ENCODE peak calls at places on chromosomes 3 and 15, in five cellular contexts. One of them, this sample, is unnamed.

GRCh38 chr15:77821188-77821958 is 188.7 kb upstream of the LINGO1 start:
- DNase-seq in GM12878: no peak
- DNase-seq in K562: peak; percentile 75
- DNase-seq in H1: peak; percentile 87
- DNase-seq in HepG2: peak; percentile 24
- DNase-seq in this sample: peak; percentile 37

GRCh38 chr3:160707187-160707789 is 30.3 kb downstream of the ARL14 start:
- DNase-seq in GM12878: peak; percentile 11
- DNase-seq in K562: peak; percentile 47
- DNase-seq in H1: no peak
- DNase-seq in HepG2: peak; percentile 38
- DNase-seq in this sample: peak; percentile 37

GRCh38 chr3:8888296-8888915 is 74.9 kb downstream of the RAD18 start:
- DNase-seq in HepG2: no peak
- DNase-seq in K562: no peak
- DNase-seq in GM12878: no peak
- DNase-seq in H1: no peak
- DNase-seq in this sample: no peak

GRCh38 chr3:112409061-112409460 is 76.1 kb downstream of the CD200 start:
- DNase-seq in H1: no peak
- DNase-seq in GM12878: no peak
- DNase-seq in HepG2: no peak
- DNase-seq in K562: no peak
- DNase-seq in this sample: no peak

GRCh38 chr15:65924004-65924403 is 54.7 kb downstream of the RAB11A start:
- DNase-seq in H1: no peak
- DNase-seq in HepG2: no peak
- DNase-seq in K562: no peak
- DNase-seq in GM12878: no peak
- DNase-seq in this sample: no peak

GRCh38 chr15:52480990-52481389 is 47.7 kb downstream of the MYO5A start:
- DNase-seq in HepG2: no peak
- DNase-seq in H1: no peak
- DNase-seq in GM12878: no peak
- DNase-seq in K562: no peak
- DNase-seq in this sample: no peak

GRCh38 chr3:9036327-9037112 is 73.2 kb upstream of the RAD18 start:
- DNase-seq in GM12878: no peak
- DNase-seq in H1: no peak
- DNase-seq in HepG2: no peak
- DNase-seq in K562: no peak
- DNase-seq in this sample: no peak

GRCh38 chr15:29821416-29822099 is 710 bp downstream of the TJP1 start:
- DNase-seq in GM12878: no peak
- DNase-seq in HepG2: peak; percentile 74
- DNase-seq in K562: peak; percentile 91
- DNase-seq in H1: peak; percentile 79
- DNase-seq in this sample: peak; percentile 70

GRCh38 chr15:99658000-99658399 is 75.2 kb downstream of the LYSMD4 start:
- DNase-seq in H1: no peak
- DNase-seq in K562: no peak
- DNase-seq in GM12878: no peak
- DNase-seq in HepG2: no peak
- DNase-seq in this sample: no peak

GRCh38 chr3:183779896-183780450 is 45.4 kb downstream of the MAP6D1 start:
- DNase-seq in K562: no peak
- DNase-seq in H1: no peak
- DNase-seq in GM12878: no peak
- DNase-seq in HepG2: no peak
- DNase-seq in this sample: no peak

GRCh38 chr3:161559177-161559998 is 62.8 kb downstream of the OTOL1 start:
- DNase-seq in HepG2: peak; percentile 27
- DNase-seq in H1: no peak
- DNase-seq in GM12878: no peak
- DNase-seq in K562: peak; percentile 20
- DNase-seq in this sample: peak; percentile 39

DNA sequence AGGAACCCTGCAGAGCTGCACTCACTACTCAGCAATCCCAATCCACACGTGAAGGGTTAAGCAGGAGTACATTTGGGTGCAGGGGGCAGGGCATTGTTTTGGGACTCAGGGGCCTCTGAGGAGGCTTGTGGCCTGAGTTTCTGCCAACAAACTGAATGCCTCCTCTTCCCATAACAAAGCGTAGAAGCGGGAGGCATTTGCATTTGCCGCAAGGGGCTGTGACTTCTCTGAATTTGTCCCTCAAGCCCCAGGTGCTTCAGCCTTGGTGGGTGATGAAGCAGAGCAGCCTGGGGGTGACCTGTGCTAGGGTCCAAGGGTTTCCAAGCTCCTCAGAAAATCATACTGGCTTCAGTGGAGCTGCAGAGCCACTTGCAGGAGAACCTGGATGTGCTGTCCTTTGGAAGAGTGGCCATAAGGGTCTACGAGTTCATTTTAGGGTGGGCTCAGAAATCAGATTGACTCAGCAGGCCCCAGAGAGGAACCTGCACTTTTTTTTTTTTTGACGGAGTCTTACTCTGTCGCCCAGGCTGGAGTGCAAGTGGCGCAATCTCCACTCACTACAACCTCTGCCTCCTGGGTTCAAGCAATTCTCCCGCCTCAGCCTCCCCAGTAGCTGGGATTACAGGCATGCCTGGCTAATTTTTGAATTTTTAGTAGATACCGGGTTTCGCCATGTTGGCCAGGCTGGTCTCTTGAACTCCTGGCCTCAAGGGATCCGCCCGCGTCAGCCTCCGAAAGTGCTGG is 1.4 kb upstream of the RPSA start:
- DNase-seq in GM12878: no peak
- DNase-seq in HepG2: no peak
- DNase-seq in H1: peak; percentile 70
- DNase-seq in K562: no peak
- DNase-seq in this sample: no peak
- TF ChIP-seq SP1 in GM12878: no peak
- TF ChIP-seq SP1 in HepG2: no peak
- TF ChIP-seq SP1 in H1: peak; percentile 90
- TF ChIP-seq SP1 in K562: no peak
- TF ChIP-seq SP1 in this sample: no peak

GRCh38 chr15:67927501-67928156 is 87.8 kb upstream of the RNU6-1 start:
- DNase-seq in HepG2: no peak
- DNase-seq in H1: no peak
- DNase-seq in GM12878: no peak
- DNase-seq in K562: peak; percentile 49
- DNase-seq in this sample: no peak
- TF ChIP-seq YY1 in HepG2: no peak
- TF ChIP-seq YY1 in H1: no peak
- TF ChIP-seq YY1 in GM12878: no peak
- TF ChIP-seq YY1 in K562: no peak
- TF ChIP-seq YY1 in this sample: no peak

GRCh38 chr3:197202694-197203093 is 95.7 kb downstream of the DLG1 start:
- DNase-seq in K562: no peak
- DNase-seq in H1: no peak
- DNase-seq in GM12878: no peak
- DNase-seq in HepG2: no peak
- DNase-seq in this sample: no peak
- TF ChIP-seq SP1 in K562: no peak
- TF ChIP-seq SP1 in H1: no peak
- TF ChIP-seq SP1 in GM12878: no peak
- TF ChIP-seq SP1 in HepG2: no peak
- TF ChIP-seq SP1 in this sample: no peak

DNA sequence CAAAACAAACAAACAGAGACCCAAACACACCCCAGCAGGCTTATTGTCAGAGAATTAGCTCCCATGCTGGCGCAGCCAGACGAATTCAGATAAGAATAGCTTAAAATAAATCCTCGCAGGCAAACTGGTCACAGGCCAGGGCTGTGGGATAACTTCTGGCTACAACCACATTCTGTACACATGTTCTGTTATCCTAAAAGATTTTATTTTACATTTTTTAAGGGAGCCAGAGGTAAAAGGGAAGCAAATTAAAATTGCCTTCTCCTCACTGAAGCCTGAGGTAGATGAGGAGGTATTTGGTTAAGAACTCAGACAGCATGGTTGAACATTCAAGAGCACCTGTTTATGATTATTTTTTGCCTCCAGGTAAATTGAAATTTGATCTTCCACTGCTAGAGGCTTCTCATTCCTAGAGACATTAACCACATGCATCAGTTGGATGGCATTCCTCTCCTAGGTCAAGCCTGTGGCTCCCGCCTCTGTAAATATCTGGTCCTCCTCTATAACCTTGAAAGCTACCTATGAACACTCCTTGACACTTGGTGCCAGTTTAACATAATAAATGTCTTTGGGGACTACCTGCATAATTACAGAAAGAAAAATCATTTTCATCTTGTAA is 190.3 kb downstream of the SATB1 start:
- DNase-seq in K562: no peak
- DNase-seq in HepG2: no peak
- DNase-seq in GM12878: no peak
- DNase-seq in H1: no peak
- DNase-seq in this sample: no peak
- TF ChIP-seq YY1 in K562: no peak
- TF ChIP-seq YY1 in HepG2: no peak
- TF ChIP-seq YY1 in GM12878: no peak
- TF ChIP-seq YY1 in H1: no peak
- TF ChIP-seq YY1 in this sample: no peak

DNA sequence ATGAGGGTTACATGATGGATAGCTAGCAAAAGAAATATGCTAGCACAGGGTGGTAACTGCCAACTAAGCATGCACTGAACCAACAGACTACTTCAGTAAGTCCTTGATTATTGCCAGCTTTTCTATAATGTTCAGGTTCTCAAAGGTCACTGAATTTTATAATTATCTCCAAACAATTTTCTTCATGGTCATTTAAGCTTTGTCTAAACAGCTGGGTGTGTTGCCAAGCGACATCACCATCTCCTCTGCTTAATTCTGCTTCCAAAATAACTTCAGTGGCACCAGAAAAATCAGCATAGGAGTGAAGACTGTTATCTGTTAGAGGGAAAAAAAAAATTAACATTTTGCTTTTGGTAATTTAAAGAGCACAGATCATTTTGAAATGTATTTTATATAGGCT is 54.6 kb upstream of the TOP2B start:
- DNase-seq in H1: no peak
- DNase-seq in K562: no peak
- DNase-seq in HepG2: no peak
- DNase-seq in GM12878: no peak
- DNase-seq in this sample: no peak
- TF ChIP-seq SP1 in H1: no peak
- TF ChIP-seq SP1 in K562: no peak
- TF ChIP-seq SP1 in HepG2: no peak
- TF ChIP-seq SP1 in GM12878: no peak
- TF ChIP-seq SP1 in this sample: no peak

This sample was measured in HCT116.